ENCODE peak calls at places on chromosome 17, in seven cellular contexts. O is heart right ventricle, X is aorta, R is H1, J is psoas muscle, L is cardiac muscle cell, I is GM23248. Q is an unnamed sample.

GRCh38 chr17:34436607-34437006 is 73.6 kb upstream of the CCL1 start:
- DNase-seq in R (no peak), L (no peak), J (no peak), X (no peak), O (no peak), I (no peak), Q (no peak)

GRCh38 chr17:83116311-83116771 is 36.9 kb downstream of the METRNL start:
- DNase-seq in R (no peak), L (no peak), J (peak; percentile 49), I (no peak), X (no peak), O (no peak), Q (no peak)

GRCh38 chr17:27585153-27585681 is 45.8 kb upstream of the LGALS9 start:
- DNase-seq in L (no peak), J (no peak), O (no peak), X (no peak), I (no peak), R (no peak), Q (no peak)

GRCh38 chr17:37490022-37490587 is 414 bp downstream of the DUSP14 start:
- DNase-seq in L (peak; percentile 87), X (peak; percentile 74), J (peak; percentile 79), I (peak; percentile 92), R (peak; percentile 83), O (peak; percentile 61), Q (peak; percentile 68)

GRCh38 chr17:65055708-65056638 is 567 bp downstream of the GNA13 start:
- DNase-seq in X (peak; percentile 84), R (no peak), L (peak; percentile 58), O (peak; percentile 64), I (peak; percentile 74), J (peak; percentile 87), Q (peak; percentile 64)

GRCh38 chr17:6555331-6556120 is 829 bp downstream of the PITPNM3 start:
- DNase-seq in R (peak; percentile 67), I (peak; percentile 84), X (no peak), L (no peak), J (no peak), O (no peak), Q (peak; percentile 66)

GRCh38 chr17:59221159-59221847 is 992 bp downstream of the GDPD1 start:
- DNase-seq in R (no peak), X (peak; percentile 52), I (peak; percentile 15), L (no peak), J (no peak), O (no peak), Q (no peak)

GRCh38 chr17:36921131-36921851 is 16.0 kb upstream of the LHX1 start:
- DNase-seq in L (peak; percentile 58), O (no peak), R (peak; percentile 67), J (no peak), I (peak; percentile 47), X (no peak), Q (no peak)

GRCh38 chr17:77909236-77909635 is 49.3 kb upstream of the TNRC6C start:
- DNase-seq in J (peak; percentile 67), R (no peak), I (no peak), L (no peak), X (peak; percentile 70), O (peak; percentile 57), Q (no peak)

GRCh38 chr17:72733619-72734282 is 358.7 kb downstream of the SLC39A11 start:
- DNase-seq in I (no peak), O (no peak), X (no peak), R (no peak), L (no peak), J (no peak), Q (no peak)

GRCh38 chr17:77428901-77429734 is 288.3 kb downstream of the SEC14L1 start:
- DNase-seq in X (no peak), R (no peak), L (no peak), I (no peak), J (no peak), O (no peak), Q (no peak)

GRCh38 chr17:37478187-37478586 is 11.5 kb upstream of the DUSP14 start:
- DNase-seq in L (no peak), X (no peak), I (peak; percentile 90), R (no peak), O (peak; percentile 42), J (peak; percentile 80), Q (no peak)

GRCh38 chr17:40517981-40518380 is 16.6 kb upstream of the TNS4 start:
- DNase-seq in L (no peak), I (no peak), O (no peak), X (no peak), R (no peak), J (no peak), Q (no peak)

GRCh38 chr17:17146791-17147406 is 59.2 kb downstream of the PLD6 start:
- DNase-seq in O (peak; percentile 48), L (no peak), X (no peak), J (peak; percentile 85), I (peak; percentile 44), R (peak; percentile 63), Q (no peak)

GRCh38 chr17:76524598-76525512 is 12.7 kb downstream of the CYGB start:
- DNase-seq in O (peak; percentile 81), R (no peak), J (peak; percentile 74), L (no peak), I (peak; percentile 77), X (no peak), Q (no peak)

GRCh38 chr17:78791840-78792709 is 10.0 kb upstream of the CYTH1 start:
- DNase-seq in J (peak; percentile 8), R (no peak), L (no peak), X (peak; percentile 34), O (no peak), I (no peak), Q (no peak)

GRCh38 chr17:82520041-82520910 is 744 bp downstream of the FOXK2 start:
- DNase-seq in L (peak; percentile 47), J (peak; percentile 68), X (peak; percentile 56), I (peak; percentile 71), R (peak; percentile 58), O (peak; percentile 35), Q (peak; percentile 21)

GRCh38 chr17:62804822-62805221 is 3.3 kb downstream of the MARCHF10 start:
- DNase-seq in J (no peak), X (no peak), O (no peak), I (peak; percentile 80), R (no peak), L (no peak), Q (no peak)

GRCh38 chr17:44105483-44105882 is 18.0 kb downstream of the HDAC5 start:
- DNase-seq in R (no peak), J (peak; percentile 77), O (no peak), I (no peak), L (no peak), X (no peak), Q (no peak)

GRCh38 chr17:82231562-82232321 is 2.9 kb downstream of the SLC16A3 start:
- DNase-seq in O (peak; percentile 78), R (peak; percentile 85), I (peak; percentile 77), J (peak; percentile 87), X (peak; percentile 91), L (peak; percentile 57), Q (no peak)

GRCh38 chr17:75289832-75290337 is 652 bp upstream of the SLC25A19 start:
- DNase-seq in O (peak; percentile 39), I (peak; percentile 85), R (no peak), L (peak; percentile 7), J (no peak), X (peak; percentile 86), Q (no peak)

GRCh38 chr17:72771734-72772133 is 320.8 kb downstream of the SLC39A11 start:
- DNase-seq in R (no peak), L (no peak), I (no peak), O (no peak), J (no peak), X (no peak), Q (no peak)

GRCh38 chr17:79658811-79659207 is 48.0 kb upstream of the RBFOX3 start:
- DNase-seq in X (no peak), I (peak; percentile 38), J (no peak), L (peak; percentile 68), R (peak; percentile 64), O (no peak), Q (peak; percentile 76)

GRCh38 chr17:47368262-47368661 is 44.5 kb downstream of the EFCAB13 start:
- DNase-seq in J (no peak), R (no peak), O (no peak), L (no peak), X (no peak), I (no peak), Q (no peak)

GRCh38 chr17:35161281-35161761 is 13.7 kb downstream of the UNC45B start:
- DNase-seq in J (no peak), X (no peak), O (no peak), R (no peak), I (no peak), L (no peak), Q (no peak)

GRCh38 chr17:18921912-18922451 is 30.0 kb upstream of the SLC5A10 start:
- DNase-seq in R (no peak), X (no peak), O (no peak), I (no peak), J (no peak), L (no peak), Q (no peak)

GRCh38 chr17:47949197-47949759 is 7.9 kb downstream of the PNPO start:
- DNase-seq in R (peak; percentile 99), O (peak; percentile 92), I (peak; percentile 84), L (peak; percentile 91), X (peak; percentile 95), J (peak; percentile 91), Q (peak; percentile 85)

DNA sequence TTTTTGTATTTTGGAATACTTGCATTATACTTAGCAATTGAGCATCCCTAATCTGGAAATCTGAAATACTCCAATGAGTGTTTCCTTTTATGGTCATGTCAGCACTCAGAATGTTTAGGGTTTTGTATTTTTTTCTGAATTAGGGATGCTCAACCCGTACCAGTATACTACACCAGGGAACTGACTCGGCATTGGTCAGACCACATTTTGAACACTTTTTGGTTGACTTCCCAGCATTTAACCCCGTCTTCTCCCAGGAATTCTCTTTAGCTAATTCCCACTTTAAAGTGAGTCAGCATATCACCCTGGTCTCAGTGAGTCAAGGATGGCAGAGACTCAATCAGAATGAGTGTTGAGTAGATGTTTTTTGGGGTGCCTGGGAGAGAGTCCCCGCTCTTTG is 177.9 kb downstream of the SPECC1 start:
- DNase-seq in I (peak; percentile 47), L (no peak), X (no peak), O (no peak), R (no peak), J (no peak), Q (no peak)
- H3K27ac ChIP-seq in I (no peak overlapping the region), L (no peak overlapping the region), X (no peak overlapping the region), O (no peak overlapping the region), R (no peak overlapping the region), J (no peak overlapping the region), Q (peak overlapping the region; percentile 96)

GRCh38 chr17:31155208-31155810 is 60.5 kb downstream of the NF1 start:
- DNase-seq in L (no peak), O (no peak), I (peak; percentile 51), R (no peak), X (no peak), J (no peak), Q (no peak)
- H3K27ac ChIP-seq in L (no peak overlapping the region), O (no peak overlapping the region), I (no peak overlapping the region), R (no peak overlapping the region), X (no peak overlapping the region), J (no peak overlapping the region), Q (no peak overlapping the region)

GRCh38 chr17:50146230-50146926 is 4.1 kb downstream of the PPP1R9B start:
- DNase-seq in J (peak; percentile 39), L (no peak), O (no peak), X (no peak), R (no peak), I (no peak), Q (no peak)
- H3K27ac ChIP-seq in J (peak overlapping the region; percentile 83), L (no peak overlapping the region), O (peak overlapping the region; percentile 96), X (no peak overlapping the region), R (no peak overlapping the region), I (peak overlapping the region; percentile 8), Q (peak overlapping the region; percentile 45)

DNA sequence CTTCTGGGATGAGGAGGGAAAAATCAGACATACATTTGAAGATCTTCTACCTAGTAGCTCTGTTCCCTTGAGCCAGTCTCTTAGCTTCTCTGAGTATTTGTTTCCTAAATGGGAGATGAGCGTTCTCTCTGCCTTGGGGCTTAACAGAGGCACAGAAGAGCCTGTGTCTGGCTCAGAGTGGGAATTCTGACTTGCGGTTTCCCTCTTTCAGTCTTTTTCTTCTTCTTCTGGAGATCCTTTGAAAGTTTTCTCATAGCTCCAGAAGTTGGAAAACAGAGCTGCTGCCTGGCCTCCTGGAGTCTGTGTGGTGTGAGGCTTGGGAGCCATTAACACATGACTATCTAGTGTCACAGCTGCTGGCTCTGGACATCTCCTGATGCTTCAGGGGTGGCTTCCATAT is 167.9 kb downstream of the MSI2 start:
- DNase-seq in X (no peak), R (no peak), I (no peak), L (no peak), J (no peak), O (no peak), Q (no peak)
- H3K27ac ChIP-seq in X (no peak overlapping the region), R (no peak overlapping the region), I (no peak overlapping the region), L (no peak overlapping the region), J (no peak overlapping the region), O (no peak overlapping the region), Q (no peak overlapping the region)

Q was measured in dorsolateral prefrontal cortex.